ENCODE peak calls at places on chromosome 18, in six cellular contexts. Y, J, F, B, C and Z are unnamed samples.

GRCh38 chr18:56795381-56795780 is 144.2 kb downstream of the WDR7 start:
- DNase-seq in Y (no peak), J (no peak), F (no peak), B (no peak), C (no peak), Z (no peak)

GRCh38 chr18:55228191-55228590 is 268.9 kb upstream of the CCDC68 start:
- DNase-seq in Y (no peak), J (no peak), F (no peak), B (no peak), C (no peak), Z (no peak)

GRCh38 chr18:64800151-64800550 is 651.3 kb upstream of the LINC00305 start:
- DNase-seq in Y (no peak), J (no peak), F (no peak), B (no peak), C (no peak), Z (no peak)

GRCh38 chr18:46407471-46408166 is 249.4 kb downstream of the LOXHD1 start:
- DNase-seq in Y (peak; percentile 19), J (no peak), F (no peak), B (no peak), C (no peak), Z (no peak)

GRCh38 chr18:8299054-8299708 is 310.1 kb upstream of the RAB12 start:
- DNase-seq in Y (no peak), J (no peak), F (no peak), B (no peak), C (no peak), Z (no peak)

GRCh38 chr18:59729781-59730180 is 32.6 kb upstream of the CCBE1 start:
- DNase-seq in Y (no peak), J (peak; percentile 76), F (no peak), B (no peak), C (no peak), Z (peak; percentile 32)

GRCh38 chr18:62018034-62018760 is 125.4 kb upstream of the RNF152 start:
- DNase-seq in Y (peak; percentile 69), J (no peak), F (no peak), B (peak; percentile 63), C (no peak), Z (peak; percentile 91)

GRCh38 chr18:9874730-9875129 is 11.0 kb upstream of the TXNDC2 start:
- DNase-seq in Y (no peak), J (no peak), F (no peak), B (no peak), C (no peak), Z (no peak)

GRCh38 chr18:11251891-11252270 is 102.5 kb upstream of the PIEZO2 start:
- DNase-seq in Y (no peak), J (no peak), F (no peak), B (no peak), C (no peak), Z (no peak)

GRCh38 chr18:11696451-11696850 is 7.4 kb downstream of the GNAL start:
- DNase-seq in Y (no peak), J (no peak), F (no peak), B (no peak), C (no peak), Z (no peak)

GRCh38 chr18:46070683-46071614 is 1.1 kb downstream of the PSTPIP2 start:
- DNase-seq in Y (no peak), J (no peak), F (peak; percentile 11), B (no peak), C (no peak), Z (peak; percentile 80)

GRCh38 chr18:69402219-69402989 is 1.7 kb downstream of the DOK6 start:
- DNase-seq in Y (no peak), J (no peak), F (peak; percentile 43), B (no peak), C (no peak), Z (no peak)

GRCh38 chr18:8536226-8536625 is 73.0 kb upstream of the RAB12 start:
- DNase-seq in Y (no peak), J (no peak), F (no peak), B (no peak), C (no peak), Z (peak; percentile 34)

GRCh38 chr18:70781860-70782453 is 493.1 kb downstream of the SOCS6 start:
- DNase-seq in Y (no peak), J (peak; percentile 37), F (peak; percentile 70), B (no peak), C (no peak), Z (no peak)

GRCh38 chr18:21134895-21135294 is 23.3 kb upstream of the ROCK1 start:
- DNase-seq in Y (no peak), J (peak; percentile 2), F (no peak), B (no peak), C (no peak), Z (no peak)

GRCh38 chr18:11119550-11119949 is 29.8 kb downstream of the PIEZO2 start:
- DNase-seq in Y (no peak), J (no peak), F (no peak), B (no peak), C (no peak), Z (no peak)

GRCh38 chr18:79526468-79527460 is 131.0 kb downstream of the NFATC1 start:
- DNase-seq in Y (no peak), J (no peak), F (no peak), B (peak; percentile 79), C (no peak), Z (peak; percentile 69)

GRCh38 chr18:10379511-10379910 is 74.9 kb upstream of the APCDD1 start:
- DNase-seq in Y (no peak), J (no peak), F (no peak), B (no peak), C (no peak), Z (no peak)

GRCh38 chr18:73959341-73959740 is 188.3 kb downstream of the FBXO15 start:
- DNase-seq in Y (no peak), J (no peak), F (no peak), B (no peak), C (no peak), Z (no peak)

GRCh38 chr18:52392160-52392559 is 52.2 kb downstream of the DCC start:
- DNase-seq in Y (peak; percentile 50), J (no peak), F (no peak), B (no peak), C (no peak), Z (no peak)

GRCh38 chr18:9688036-9688741 is 19.9 kb upstream of the RAB31 start:
- DNase-seq in Y (no peak), J (no peak), F (no peak), B (no peak), C (no peak), Z (peak; percentile 56)

GRCh38 chr18:58635891-58636290 is 7.0 kb upstream of the ALPK2 start:
- DNase-seq in Y (no peak), J (no peak), F (no peak), B (no peak), C (no peak), Z (no peak)

GRCh38 chr18:34794346-34794745 is 84.2 kb downstream of the DTNA start:
- DNase-seq in Y (no peak), J (no peak), F (no peak), B (no peak), C (no peak), Z (no peak)

GRCh38 chr18:13587001-13587400 is 139.4 kb downstream of the FAM210A start:
- DNase-seq in Y (no peak), J (no peak), F (no peak), B (peak; percentile 43), C (no peak), Z (peak; percentile 51)

GRCh38 chr18:62571648-62572047 is 48.8 kb downstream of the ZCCHC2 start:
- DNase-seq in Y (no peak), J (no peak), F (no peak), B (no peak), C (no peak), Z (no peak)

GRCh38 chr18:50053142-50053541 is 141.8 kb downstream of the MYO5B start:
- DNase-seq in Y (no peak), J (no peak), F (no peak), B (no peak), C (no peak), Z (no peak)

GRCh38 chr18:50057009-50057408 is 137.9 kb downstream of the MYO5B start:
- DNase-seq in Y (no peak), J (no peak), F (no peak), B (no peak), C (no peak), Z (no peak)

GRCh38 chr18:50056185-50056584 is 138.8 kb downstream of the MYO5B start:
- DNase-seq in Y (no peak), J (no peak), F (no peak), B (no peak), C (no peak), Z (no peak)

GRCh38 chr18:50055474-50055873 is 139.5 kb downstream of the MYO5B start:
- DNase-seq in Y (no peak), J (no peak), F (no peak), B (no peak), C (no peak), Z (no peak)

DNA sequence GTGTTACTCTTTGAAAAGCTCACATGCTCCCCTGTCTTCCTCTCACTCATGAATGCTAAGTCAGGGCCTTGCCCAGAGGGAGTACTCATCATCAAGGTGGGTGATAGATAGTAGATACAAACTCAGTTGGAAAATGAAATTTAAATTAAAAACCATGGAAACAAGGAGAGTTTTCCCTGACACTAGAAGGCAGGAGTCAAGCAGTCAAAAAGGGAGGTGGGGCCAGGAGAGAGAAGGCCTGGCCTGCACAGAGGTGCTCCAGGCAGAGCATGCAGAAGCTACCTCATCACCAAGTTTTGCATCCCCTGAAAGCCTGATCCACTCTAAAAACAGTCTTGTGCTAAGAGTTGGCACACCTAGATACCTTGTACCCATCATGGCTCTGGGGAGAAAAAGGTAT is 143.7 kb downstream of the MYO5B start:
- DNase-seq in Y (no peak), J (peak; percentile 10), F (no peak), B (no peak), C (no peak), Z (no peak)
- TF ChIP-seq CTCF in Y (no peak), J (peak; percentile 64), F (no peak), B (no peak), C (no peak), Z (no peak)

GRCh38 chr18:23154823-23155517 is 19.7 kb downstream of the CABLES1 start:
- DNase-seq in Y (no peak), J (no peak), F (no peak), B (no peak), C (no peak), Z (no peak)
- TF ChIP-seq CTCF in Y (peak; percentile 28), J (no peak), F (no peak), B (no peak), C (no peak), Z (peak; percentile 34)

GRCh38 chr18:26185267-26185666 is 41.0 kb upstream of the TAF4B start:
- DNase-seq in Y (no peak), J (no peak), F (no peak), B (no peak), C (no peak), Z (no peak)
- TF ChIP-seq CTCF in Y (no peak), J (peak; percentile 37), F (no peak), B (no peak), C (no peak), Z (peak; percentile 20)

GRCh38 chr18:3478262-3478978 is 28.4 kb downstream of the TGIF1 start:
- DNase-seq in Y (no peak), J (no peak), F (no peak), B (no peak), C (no peak), Z (no peak)

GRCh38 chr18:3482258-3482657 is 32.3 kb downstream of the TGIF1 start:
- DNase-seq in Y (no peak), J (no peak), F (no peak), B (no peak), C (no peak), Z (no peak)

GRCh38 chr18:3480827-3481226 is 30.9 kb downstream of the TGIF1 start:
- DNase-seq in Y (no peak), J (no peak), F (no peak), B (no peak), C (no peak), Z (no peak)

GRCh38 chr18:3479978-3480377 is 30.0 kb downstream of the TGIF1 start:
- DNase-seq in Y (no peak), J (no peak), F (no peak), B (no peak), C (no peak), Z (no peak)

GRCh38 chr18:3481696-3482210 is 31.8 kb downstream of the TGIF1 start:
- DNase-seq in Y (no peak), J (no peak), F (no peak), B (no peak), C (no peak), Z (no peak)
- TF ChIP-seq CTCF in Y (peak; percentile 45), J (peak; percentile 58), F (peak; percentile 52), B (no peak), C (no peak), Z (peak; percentile 52)